ENCODE peak calls at places on chromosome 1, in ten cellular contexts. D is sigmoid colon, C is GM12878, R is GM23338, G is stomach, H is HCT116, V is suprapubic skin, Z is Panc1, T is SK-N-SH, A is transverse colon. X is an unnamed sample.

GRCh38 chr1:210584439-210585113 is 255.9 kb downstream of the HHAT start:
- DNase-seq in R (peak; percentile 93), H (peak; percentile 54), G (peak; percentile 77), A (peak; percentile 78), Z (no peak), D (peak; percentile 80), T (peak; percentile 75), V (peak; percentile 65), C (peak; percentile 13), X (no peak)

GRCh38 chr1:32249831-32250525 is 1.1 kb upstream of the LCK start:
- DNase-seq in C (peak; percentile 95), Z (no peak), R (no peak), G (peak; percentile 52), A (peak; percentile 79), H (no peak), T (no peak), D (peak; percentile 67), V (peak; percentile 67), X (peak; percentile 46)

GRCh38 chr1:181318858-181319235 is 164.5 kb upstream of the CACNA1E start:
- DNase-seq in A (no peak), H (no peak), C (no peak), Z (no peak), T (no peak), V (no peak), G (no peak), R (no peak), D (no peak), X (no peak)

GRCh38 chr1:43994071-43994470 is 2.7 kb downstream of the CCDC24 start:
- DNase-seq in Z (no peak), V (no peak), G (no peak), H (no peak), T (no peak), A (no peak), R (no peak), C (no peak), D (no peak), X (no peak)

GRCh38 chr1:103170608-103171007 is 62.3 kb upstream of the COL11A1 start:
- DNase-seq in R (no peak), C (no peak), V (no peak), T (no peak), Z (no peak), A (no peak), D (no peak), G (no peak), H (no peak), X (no peak)

GRCh38 chr1:109539676-109540075 is at the start of gene GPR61:
- DNase-seq in T (no peak), A (no peak), R (peak; percentile 46), V (no peak), C (no peak), Z (no peak), G (no peak), D (no peak), H (no peak), X (no peak)

GRCh38 chr1:78101051-78101450 is 55.3 kb downstream of the GIPC2 start:
- DNase-seq in A (no peak), C (no peak), H (no peak), G (no peak), D (no peak), V (no peak), R (no peak), T (no peak), Z (no peak), X (no peak)

GRCh38 chr1:76492752-76493420 is 374.4 kb upstream of the ST6GALNAC5 start:
- DNase-seq in H (no peak), D (no peak), C (no peak), T (no peak), Z (no peak), R (no peak), A (no peak), V (no peak), G (no peak), X (no peak)

GRCh38 chr1:185170291-185170848 is 13.4 kb downstream of the SWT1 start:
- DNase-seq in H (peak; percentile 56), R (peak; percentile 90), Z (peak; percentile 39), T (peak; percentile 69), C (peak; percentile 32), D (no peak), G (no peak), A (no peak), V (no peak), X (no peak)

GRCh38 chr1:70666381-70667140 is 255.5 kb downstream of the CTH start:
- DNase-seq in H (no peak), Z (no peak), A (no peak), T (no peak), C (no peak), R (no peak), D (no peak), G (no peak), V (no peak), X (no peak)

GRCh38 chr1:206419783-206420182 is 50.5 kb upstream of the IKBKE start:
- DNase-seq in V (no peak), A (no peak), R (no peak), Z (no peak), G (no peak), T (no peak), D (no peak), H (no peak), C (no peak), X (no peak)

GRCh38 chr1:22815421-22816062 is 104.9 kb downstream of the EPHB2 start:
- DNase-seq in A (no peak), G (no peak), R (no peak), V (no peak), T (no peak), Z (no peak), H (no peak), C (no peak), D (no peak), X (no peak)

GRCh38 chr1:56301791-56302190 is 277.6 kb downstream of the PLPP3 start:
- DNase-seq in H (no peak), A (no peak), C (no peak), R (no peak), D (no peak), G (no peak), Z (no peak), V (no peak), T (no peak), X (no peak)

GRCh38 chr1:54139711-54140110 is 13.1 kb downstream of the CDCP2 start:
- DNase-seq in A (no peak), R (no peak), T (no peak), D (no peak), G (no peak), Z (no peak), C (no peak), H (no peak), V (no peak), X (no peak)

GRCh38 chr1:226212545-226212944 is 10.9 kb upstream of the MIXL1 start:
- DNase-seq in R (no peak), H (no peak), C (no peak), G (no peak), A (no peak), D (no peak), Z (no peak), T (no peak), V (no peak), X (no peak)

GRCh38 chr1:192575499-192576189 is at the start of gene RGS1:
- DNase-seq in D (peak; percentile 68), C (peak; percentile 97), V (no peak), A (peak; percentile 76), T (no peak), G (peak; percentile 56), Z (no peak), R (peak; percentile 8), H (no peak), X (no peak)

GRCh38 chr1:219909476-219909875 is 18.9 kb downstream of the SLC30A10 start:
- DNase-seq in D (no peak), R (no peak), G (no peak), Z (no peak), T (no peak), H (no peak), V (no peak), C (no peak), A (no peak), X (no peak)

DNA sequence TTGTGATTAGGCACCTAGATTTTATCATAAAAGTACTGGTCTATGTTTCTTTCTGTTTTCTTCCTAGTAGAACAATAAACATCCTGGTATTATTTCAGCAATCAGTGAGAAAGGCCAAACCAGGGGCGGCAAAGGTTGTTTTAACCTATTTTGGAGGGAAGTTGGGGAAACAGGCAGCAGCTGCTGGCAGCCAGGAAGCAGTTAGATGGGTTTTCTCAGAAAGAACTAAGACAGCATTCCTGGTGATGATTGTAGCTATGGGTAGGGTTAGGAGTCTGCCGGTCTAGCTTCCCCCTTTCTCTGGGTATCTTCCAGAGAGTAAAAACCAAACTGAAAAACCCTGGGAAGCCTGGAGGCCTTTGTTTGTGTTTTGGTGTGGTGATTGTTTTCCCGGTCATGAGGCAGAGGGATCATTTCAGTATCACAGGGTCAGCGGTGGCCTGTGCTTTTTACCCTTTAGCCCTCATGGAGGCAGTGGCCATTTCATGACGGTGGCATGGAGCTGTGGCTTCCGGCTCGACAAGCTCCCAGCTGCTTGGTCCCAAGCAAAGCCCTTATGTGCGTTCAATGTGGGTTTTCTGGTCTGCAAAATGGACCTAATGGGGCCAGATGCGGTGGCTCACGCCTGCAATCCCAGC is 19.6 kb upstream of the TNFRSF1B start:
- DNase-seq in G (no peak), T (no peak), H (no peak), D (no peak), A (no peak), V (no peak), Z (no peak), R (no peak), C (no peak), X (no peak)
- TF ChIP-seq POLR2AphosphoS5 in G (no peak), T (no peak), H (no peak), D (no peak), A (no peak), V (no peak), Z (no peak), R (no peak), C (no peak), X (no peak)

GRCh38 chr1:153697191-153697872 is 18.8 kb downstream of the NPR1 start:
- DNase-seq in H (no peak), Z (no peak), G (no peak), T (peak; percentile 27), R (peak; percentile 77), D (peak; percentile 82), A (no peak), V (no peak), C (no peak), X (no peak)
- H3K4me1 ChIP-seq in H (peaks cover 2% of the 10 kb centered on the region), Z (peaks cover 7% of the 10 kb centered on the region), G (peaks cover 14% of the 10 kb centered on the region), T (no peaks in the 10 kb centered on the region), R (peaks cover 27% of the 10 kb centered on the region), D (peaks cover 18% of the 10 kb centered on the region), A (peaks cover 3% of the 10 kb centered on the region), V (peaks cover 28% of the 10 kb centered on the region), C (peaks cover 4% of the 10 kb centered on the region), X (no peaks in the 10 kb centered on the region)

DNA sequence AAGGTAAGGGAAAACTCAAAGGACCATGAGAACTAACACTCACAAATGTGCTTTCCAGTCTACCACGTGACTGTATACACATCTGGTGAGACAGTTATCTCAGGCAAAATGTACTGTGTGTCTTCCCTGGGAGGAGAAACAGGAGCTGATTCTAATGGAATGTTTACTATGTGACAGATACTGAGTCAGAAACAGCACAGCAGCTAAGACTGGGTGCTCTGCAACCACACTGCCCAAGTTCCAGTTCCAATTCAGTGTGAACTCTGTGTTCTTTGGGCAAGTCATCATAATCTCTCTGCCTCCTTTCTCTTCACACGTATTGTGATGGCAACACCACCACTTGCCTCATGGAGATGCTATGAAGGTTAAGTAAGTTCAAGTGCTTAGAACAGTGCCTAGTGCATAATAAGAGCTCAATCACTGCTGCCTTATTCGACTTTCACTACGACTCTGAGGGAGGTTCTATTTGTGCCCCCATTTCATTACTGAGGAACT is 79.0 kb downstream of the SLC45A1 start:
- DNase-seq in C (peak; percentile 49), R (no peak), V (no peak), H (no peak), Z (peak; percentile 96), A (peak; percentile 34), D (peak; percentile 89), T (peak; percentile 60), G (no peak), X (no peak)
- TF ChIP-seq POLR2AphosphoS5 in C (no peak), R (no peak), V (no peak), H (no peak), Z (no peak), A (peak; percentile 45), D (peak; percentile 67), T (peak; percentile 17), G (peak; percentile 62), X (peak; percentile 54)

GRCh38 chr1:160131803-160132565 is 16.4 kb downstream of the ATP1A2 start:
- DNase-seq in R (no peak), Z (no peak), G (peak; percentile 79), T (no peak), H (no peak), V (no peak), D (peak; percentile 86), C (no peak), A (no peak), X (no peak)
- H3K4me1 ChIP-seq in R (no peaks in the 10 kb centered on the region), Z (no peaks in the 10 kb centered on the region), G (no peaks in the 10 kb centered on the region), T (no peaks in the 10 kb centered on the region), H (no peaks in the 10 kb centered on the region), V (peaks cover 4% of the 10 kb centered on the region), D (peaks cover 42% of the 10 kb centered on the region), C (no peaks in the 10 kb centered on the region), A (peaks cover 8% of the 10 kb centered on the region), X (no peaks in the 10 kb centered on the region)